ENCODE peak calls at places on chromosomes 5 and 9, in eight cellular contexts. One of them, this sample, is unnamed.

GRCh38 chr5:14665949-14666741 is 1.6 kb downstream of the OTULIN start:
- DNase-seq in fibroblast of lung: no peak
- DNase-seq in GM12865: peak
- DNase-seq in cardiac fibroblast: no peak
- DNase-seq in A549: peak
- DNase-seq in progenitor cell of endocrine pancreas: no peak
- DNase-seq in colonic mucosa: peak
- DNase-seq in fibroblast of mammary gland: peak
- DNase-seq in this sample: no peak

GRCh38 chr5:117943521-117943920 is 1044.8 kb downstream of the DTWD2 start:
- DNase-seq in fibroblast of lung: no peak
- DNase-seq in progenitor cell of endocrine pancreas: no peak
- DNase-seq in GM12865: no peak
- DNase-seq in colonic mucosa: no peak
- DNase-seq in A549: no peak
- DNase-seq in fibroblast of mammary gland: peak
- DNase-seq in cardiac fibroblast: peak
- DNase-seq in this sample: no peak

GRCh38 chr9:22992781-22993180 is 546.2 kb downstream of the DMRTA1 start:
- DNase-seq in fibroblast of mammary gland: peak
- DNase-seq in GM12865: no peak
- DNase-seq in progenitor cell of endocrine pancreas: no peak
- DNase-seq in cardiac fibroblast: no peak
- DNase-seq in fibroblast of lung: no peak
- DNase-seq in A549: no peak
- DNase-seq in colonic mucosa: no peak
- DNase-seq in this sample: no peak

GRCh38 chr5:163758283-163758711 is 252.9 kb downstream of the MAT2B start:
- DNase-seq in GM12865: no peak
- DNase-seq in colonic mucosa: no peak
- DNase-seq in fibroblast of mammary gland: peak
- DNase-seq in fibroblast of lung: peak
- DNase-seq in cardiac fibroblast: peak
- DNase-seq in A549: no peak
- DNase-seq in progenitor cell of endocrine pancreas: no peak
- DNase-seq in this sample: no peak

GRCh38 chr5:15002791-15003190 is 131.2 kb upstream of the ANKH start:
- DNase-seq in GM12865: no peak
- DNase-seq in fibroblast of mammary gland: no peak
- DNase-seq in colonic mucosa: no peak
- DNase-seq in progenitor cell of endocrine pancreas: no peak
- DNase-seq in cardiac fibroblast: peak
- DNase-seq in fibroblast of lung: no peak
- DNase-seq in A549: no peak
- DNase-seq in this sample: no peak

GRCh38 chr5:124444147-124444775 is 302.2 kb downstream of the ZNF608 start:
- DNase-seq in cardiac fibroblast: no peak
- DNase-seq in A549: no peak
- DNase-seq in GM12865: peak
- DNase-seq in progenitor cell of endocrine pancreas: no peak
- DNase-seq in colonic mucosa: no peak
- DNase-seq in fibroblast of mammary gland: no peak
- DNase-seq in fibroblast of lung: no peak
- DNase-seq in this sample: no peak

GRCh38 chr5:77181173-77181572 is 29.3 kb upstream of the PDE8B start:
- DNase-seq in fibroblast of mammary gland: no peak
- DNase-seq in GM12865: no peak
- DNase-seq in A549: no peak
- DNase-seq in cardiac fibroblast: no peak
- DNase-seq in colonic mucosa: no peak
- DNase-seq in fibroblast of lung: no peak
- DNase-seq in progenitor cell of endocrine pancreas: no peak
- DNase-seq in this sample: peak

GRCh38 chr5:130871346-130872086 is 293.5 kb downstream of the HINT1 start:
- DNase-seq in fibroblast of lung: peak
- DNase-seq in colonic mucosa: peak
- DNase-seq in GM12865: peak
- DNase-seq in cardiac fibroblast: peak
- DNase-seq in fibroblast of mammary gland: peak
- DNase-seq in progenitor cell of endocrine pancreas: no peak
- DNase-seq in A549: peak
- DNase-seq in this sample: no peak

GRCh38 chr5:29942089-29942488 is 1251.4 kb upstream of the CDH6 start:
- DNase-seq in progenitor cell of endocrine pancreas: no peak
- DNase-seq in colonic mucosa: no peak
- DNase-seq in GM12865: no peak
- DNase-seq in cardiac fibroblast: no peak
- DNase-seq in fibroblast of lung: no peak
- DNase-seq in A549: no peak
- DNase-seq in fibroblast of mammary gland: no peak
- DNase-seq in this sample: no peak

GRCh38 chr5:123752576-123752975 is 240.6 kb downstream of the CSNK1G3 start:
- DNase-seq in fibroblast of lung: peak
- DNase-seq in A549: no peak
- DNase-seq in colonic mucosa: no peak
- DNase-seq in cardiac fibroblast: peak
- DNase-seq in progenitor cell of endocrine pancreas: no peak
- DNase-seq in GM12865: no peak
- DNase-seq in fibroblast of mammary gland: peak
- DNase-seq in this sample: no peak

GRCh38 chr5:113606298-113607134 is 93.0 kb downstream of the YTHDC2 start:
- DNase-seq in A549: peak
- DNase-seq in colonic mucosa: peak
- DNase-seq in cardiac fibroblast: peak
- DNase-seq in GM12865: peak
- DNase-seq in progenitor cell of endocrine pancreas: peak
- DNase-seq in fibroblast of mammary gland: peak
- DNase-seq in fibroblast of lung: peak
- DNase-seq in this sample: no peak

GRCh38 chr9:137278061-137278912 is 761 bp downstream of the TOR4A start:
- DNase-seq in progenitor cell of endocrine pancreas: no peak
- DNase-seq in colonic mucosa: peak
- DNase-seq in cardiac fibroblast: peak
- DNase-seq in GM12865: peak
- DNase-seq in fibroblast of lung: no peak
- DNase-seq in fibroblast of mammary gland: no peak
- DNase-seq in A549: no peak
- DNase-seq in this sample: peak

GRCh38 chr9:74770508-74771261 is 117.0 kb downstream of the TRPM6 start:
- DNase-seq in cardiac fibroblast: peak
- DNase-seq in GM12865: peak
- DNase-seq in progenitor cell of endocrine pancreas: peak
- DNase-seq in fibroblast of lung: no peak
- DNase-seq in colonic mucosa: no peak
- DNase-seq in A549: peak
- DNase-seq in fibroblast of mammary gland: peak
- DNase-seq in this sample: peak

GRCh38 chr5:157308826-157309465 is 43.0 kb downstream of the CYFIP2 start:
- DNase-seq in fibroblast of mammary gland: peak
- DNase-seq in colonic mucosa: no peak
- DNase-seq in cardiac fibroblast: peak
- DNase-seq in GM12865: peak
- DNase-seq in fibroblast of lung: no peak
- DNase-seq in A549: no peak
- DNase-seq in progenitor cell of endocrine pancreas: no peak
- DNase-seq in this sample: no peak
- TF ChIP-seq CTCF in fibroblast of mammary gland: no peak
- TF ChIP-seq CTCF in colonic mucosa: no peak
- TF ChIP-seq CTCF in cardiac fibroblast: no peak
- TF ChIP-seq CTCF in GM12865: peak
- TF ChIP-seq CTCF in fibroblast of lung: no peak
- TF ChIP-seq CTCF in A549: no peak
- TF ChIP-seq CTCF in progenitor cell of endocrine pancreas: no peak
- TF ChIP-seq CTCF in this sample: no peak

DNA sequence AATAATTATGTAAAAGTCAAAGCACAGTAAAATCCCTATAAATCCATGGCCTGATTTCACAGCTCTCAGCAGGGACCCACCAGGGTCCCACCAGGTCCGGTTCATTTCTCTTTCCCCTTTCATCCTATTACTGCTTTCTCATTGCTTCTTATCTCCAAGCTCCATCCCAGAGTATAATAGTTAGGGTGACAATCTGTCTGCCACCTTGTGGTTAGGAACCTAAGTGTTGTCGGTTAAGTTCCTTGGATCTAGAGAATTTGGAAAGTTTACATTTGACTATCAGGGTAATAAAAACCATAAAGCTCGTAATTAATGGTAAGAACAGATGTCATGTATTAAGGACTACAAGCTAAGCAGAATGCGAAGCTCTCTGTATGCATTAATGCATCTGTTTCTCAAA is 259.1 kb downstream of the SH3GL2 start:
- DNase-seq in colonic mucosa: no peak
- DNase-seq in fibroblast of mammary gland: peak
- DNase-seq in cardiac fibroblast: no peak
- DNase-seq in GM12865: no peak
- DNase-seq in A549: no peak
- DNase-seq in fibroblast of lung: peak
- DNase-seq in progenitor cell of endocrine pancreas: no peak
- DNase-seq in this sample: no peak
- TF ChIP-seq CTCF in colonic mucosa: no peak
- TF ChIP-seq CTCF in fibroblast of mammary gland: no peak
- TF ChIP-seq CTCF in cardiac fibroblast: no peak
- TF ChIP-seq CTCF in GM12865: no peak
- TF ChIP-seq CTCF in A549: no peak
- TF ChIP-seq CTCF in fibroblast of lung: no peak
- TF ChIP-seq CTCF in progenitor cell of endocrine pancreas: peak
- TF ChIP-seq CTCF in this sample: no peak

GRCh38 chr9:126320158-126320922 is 6.3 kb upstream of the MVB12B start:
- DNase-seq in A549: no peak
- DNase-seq in cardiac fibroblast: no peak
- DNase-seq in fibroblast of lung: no peak
- DNase-seq in colonic mucosa: no peak
- DNase-seq in GM12865: no peak
- DNase-seq in fibroblast of mammary gland: peak
- DNase-seq in progenitor cell of endocrine pancreas: no peak
- DNase-seq in this sample: no peak

GRCh38 chr9:126318858-126319257 is 7.8 kb upstream of the MVB12B start:
- DNase-seq in colonic mucosa: no peak
- DNase-seq in fibroblast of mammary gland: no peak
- DNase-seq in GM12865: no peak
- DNase-seq in fibroblast of lung: no peak
- DNase-seq in cardiac fibroblast: no peak
- DNase-seq in progenitor cell of endocrine pancreas: no peak
- DNase-seq in A549: no peak
- DNase-seq in this sample: no peak

GRCh38 chr9:126319651-126320050 is 7.0 kb upstream of the MVB12B start:
- DNase-seq in cardiac fibroblast: no peak
- DNase-seq in A549: no peak
- DNase-seq in fibroblast of lung: no peak
- DNase-seq in fibroblast of mammary gland: no peak
- DNase-seq in progenitor cell of endocrine pancreas: no peak
- DNase-seq in colonic mucosa: no peak
- DNase-seq in GM12865: no peak
- DNase-seq in this sample: no peak

GRCh38 chr9:126316085-126316655 is 10.5 kb upstream of the MVB12B start:
- DNase-seq in cardiac fibroblast: no peak
- DNase-seq in GM12865: no peak
- DNase-seq in progenitor cell of endocrine pancreas: no peak
- DNase-seq in fibroblast of lung: no peak
- DNase-seq in colonic mucosa: no peak
- DNase-seq in A549: no peak
- DNase-seq in fibroblast of mammary gland: no peak
- DNase-seq in this sample: no peak

DNA sequence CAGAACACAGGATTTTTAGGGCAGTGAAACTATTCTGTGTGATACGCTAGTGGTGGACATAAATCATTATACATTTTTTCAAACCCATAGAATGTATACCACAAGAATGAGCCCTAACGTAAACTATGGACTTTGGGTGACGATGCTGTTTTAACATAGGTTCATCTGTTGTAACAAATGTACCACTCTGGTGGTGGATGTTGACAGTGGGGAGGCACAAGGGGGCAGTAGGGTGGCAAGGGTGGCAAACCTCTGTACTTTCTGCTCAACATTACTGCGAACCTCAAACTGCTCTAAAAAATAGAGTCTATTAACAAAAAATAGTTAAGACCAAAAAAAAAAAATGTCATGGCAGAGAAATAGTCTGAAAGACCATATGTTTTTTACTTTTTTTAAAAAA is 9.1 kb upstream of the MVB12B start:
- DNase-seq in GM12865: no peak
- DNase-seq in colonic mucosa: peak
- DNase-seq in progenitor cell of endocrine pancreas: no peak
- DNase-seq in fibroblast of mammary gland: peak
- DNase-seq in cardiac fibroblast: no peak
- DNase-seq in A549: no peak
- DNase-seq in fibroblast of lung: peak
- DNase-seq in this sample: peak
- TF ChIP-seq CTCF in GM12865: no peak
- TF ChIP-seq CTCF in colonic mucosa: peak
- TF ChIP-seq CTCF in progenitor cell of endocrine pancreas: no peak
- TF ChIP-seq CTCF in fibroblast of mammary gland: no peak
- TF ChIP-seq CTCF in cardiac fibroblast: no peak
- TF ChIP-seq CTCF in A549: no peak
- TF ChIP-seq CTCF in fibroblast of lung: peak
- TF ChIP-seq CTCF in this sample: peak

GRCh38 chr5:54895816-54896341 is 89.5 kb downstream of the ESM1 start:
- DNase-seq in progenitor cell of endocrine pancreas: no peak
- DNase-seq in cardiac fibroblast: peak
- DNase-seq in A549: peak
- DNase-seq in fibroblast of lung: peak
- DNase-seq in GM12865: peak
- DNase-seq in fibroblast of mammary gland: peak
- DNase-seq in colonic mucosa: no peak
- DNase-seq in this sample: no peak
- TF ChIP-seq CTCF in progenitor cell of endocrine pancreas: peak
- TF ChIP-seq CTCF in cardiac fibroblast: peak
- TF ChIP-seq CTCF in A549: peak
- TF ChIP-seq CTCF in fibroblast of lung: peak
- TF ChIP-seq CTCF in GM12865: peak
- TF ChIP-seq CTCF in fibroblast of mammary gland: peak
- TF ChIP-seq CTCF in colonic mucosa: no peak
- TF ChIP-seq CTCF in this sample: no peak

This sample was measured in upper lobe of left lung.